ENCODE peak calls at places on chromosomes 16 and 17, in nine cellular contexts. One of them, this sample, is unnamed.

GRCh38 chr17:46061435-46061834 is 62.4 kb downstream of the STH start:
- DNase-seq in cardiac fibroblast: peak; percentile 38
- DNase-seq in endodermal cell: no peak
- DNase-seq in glutamatergic neuron: no peak
- DNase-seq in transverse colon: no peak
- DNase-seq in neural crest cell: no peak
- DNase-seq in fibroblast of lung: peak; percentile 31
- DNase-seq in left ventricle myocardium inferior: no peak
- DNase-seq in progenitor cell of endocrine pancreas: no peak
- DNase-seq in this sample: no peak

GRCh38 chr17:81025756-81026155 is 9.2 kb upstream of the BAIAP2 start:
- DNase-seq in cardiac fibroblast: no peak
- DNase-seq in endodermal cell: no peak
- DNase-seq in glutamatergic neuron: no peak
- DNase-seq in transverse colon: no peak
- DNase-seq in neural crest cell: no peak
- DNase-seq in fibroblast of lung: no peak
- DNase-seq in left ventricle myocardium inferior: no peak
- DNase-seq in progenitor cell of endocrine pancreas: no peak
- DNase-seq in this sample: no peak

GRCh38 chr16:56682703-56683397 is 580 bp downstream of the MT1X start:
- DNase-seq in cardiac fibroblast: no peak
- DNase-seq in endodermal cell: peak; percentile 65
- DNase-seq in glutamatergic neuron: no peak
- DNase-seq in transverse colon: peak; percentile 20
- DNase-seq in neural crest cell: no peak
- DNase-seq in fibroblast of lung: no peak
- DNase-seq in left ventricle myocardium inferior: no peak
- DNase-seq in progenitor cell of endocrine pancreas: no peak
- DNase-seq in this sample: peak; percentile 54

GRCh38 chr16:85398050-85398451 is 215.1 kb upstream of the GSE1 start:
- DNase-seq in cardiac fibroblast: no peak
- DNase-seq in endodermal cell: no peak
- DNase-seq in glutamatergic neuron: no peak
- DNase-seq in transverse colon: no peak
- DNase-seq in neural crest cell: no peak
- DNase-seq in fibroblast of lung: no peak
- DNase-seq in left ventricle myocardium inferior: peak; percentile 2
- DNase-seq in progenitor cell of endocrine pancreas: no peak
- DNase-seq in this sample: no peak

GRCh38 chr16:10578474-10579316 is 1.7 kb downstream of the EMP2 start:
- DNase-seq in cardiac fibroblast: no peak
- DNase-seq in endodermal cell: no peak
- DNase-seq in glutamatergic neuron: no peak
- DNase-seq in transverse colon: peak; percentile 68
- DNase-seq in neural crest cell: no peak
- DNase-seq in fibroblast of lung: no peak
- DNase-seq in left ventricle myocardium inferior: peak; percentile 49
- DNase-seq in progenitor cell of endocrine pancreas: no peak
- DNase-seq in this sample: peak; percentile 79

GRCh38 chr16:51051671-51052070 is 99.4 kb downstream of the SALL1 start:
- DNase-seq in cardiac fibroblast: no peak
- DNase-seq in endodermal cell: no peak
- DNase-seq in glutamatergic neuron: no peak
- DNase-seq in transverse colon: no peak
- DNase-seq in neural crest cell: no peak
- DNase-seq in fibroblast of lung: no peak
- DNase-seq in left ventricle myocardium inferior: no peak
- DNase-seq in progenitor cell of endocrine pancreas: no peak
- DNase-seq in this sample: no peak

GRCh38 chr17:11276486-11276885 is 35.5 kb downstream of the SHISA6 start:
- DNase-seq in cardiac fibroblast: no peak
- DNase-seq in endodermal cell: no peak
- DNase-seq in glutamatergic neuron: no peak
- DNase-seq in transverse colon: no peak
- DNase-seq in neural crest cell: no peak
- DNase-seq in fibroblast of lung: no peak
- DNase-seq in left ventricle myocardium inferior: no peak
- DNase-seq in progenitor cell of endocrine pancreas: no peak
- DNase-seq in this sample: no peak

GRCh38 chr17:1787301-1787902 is 25.5 kb downstream of the SERPINF1 start:
- DNase-seq in cardiac fibroblast: peak; percentile 91
- DNase-seq in endodermal cell: no peak
- DNase-seq in glutamatergic neuron: no peak
- DNase-seq in transverse colon: peak; percentile 78
- DNase-seq in neural crest cell: no peak
- DNase-seq in fibroblast of lung: peak; percentile 93
- DNase-seq in left ventricle myocardium inferior: peak; percentile 46
- DNase-seq in progenitor cell of endocrine pancreas: no peak
- DNase-seq in this sample: peak; percentile 64

GRCh38 chr16:66273644-66274334 is 92.7 kb upstream of the CDH5 start:
- DNase-seq in cardiac fibroblast: peak; percentile 50
- DNase-seq in endodermal cell: peak; percentile 77
- DNase-seq in glutamatergic neuron: no peak
- DNase-seq in transverse colon: no peak
- DNase-seq in neural crest cell: no peak
- DNase-seq in fibroblast of lung: peak; percentile 35
- DNase-seq in left ventricle myocardium inferior: no peak
- DNase-seq in progenitor cell of endocrine pancreas: no peak
- DNase-seq in this sample: no peak

GRCh38 chr17:67487506-67487905 is 110.4 kb downstream of the PITPNC1 start:
- DNase-seq in cardiac fibroblast: peak; percentile 29
- DNase-seq in endodermal cell: peak; percentile 40
- DNase-seq in glutamatergic neuron: no peak
- DNase-seq in transverse colon: no peak
- DNase-seq in neural crest cell: no peak
- DNase-seq in fibroblast of lung: peak; percentile 77
- DNase-seq in left ventricle myocardium inferior: no peak
- DNase-seq in progenitor cell of endocrine pancreas: no peak
- DNase-seq in this sample: no peak

GRCh38 chr17:65668211-65668610 is 106.8 kb upstream of the AXIN2 start:
- DNase-seq in cardiac fibroblast: no peak
- DNase-seq in endodermal cell: no peak
- DNase-seq in glutamatergic neuron: no peak
- DNase-seq in transverse colon: no peak
- DNase-seq in neural crest cell: no peak
- DNase-seq in fibroblast of lung: no peak
- DNase-seq in left ventricle myocardium inferior: no peak
- DNase-seq in progenitor cell of endocrine pancreas: no peak
- DNase-seq in this sample: no peak

GRCh38 chr16:81650982-81651562 is 128.0 kb upstream of the PLCG2 start:
- DNase-seq in cardiac fibroblast: peak; percentile 66
- DNase-seq in endodermal cell: peak; percentile 78
- DNase-seq in glutamatergic neuron: peak; percentile 87
- DNase-seq in transverse colon: peak; percentile 70
- DNase-seq in neural crest cell: no peak
- DNase-seq in fibroblast of lung: peak; percentile 60
- DNase-seq in left ventricle myocardium inferior: peak; percentile 78
- DNase-seq in progenitor cell of endocrine pancreas: no peak
- DNase-seq in this sample: peak; percentile 62

GRCh38 chr16:57734308-57734924 is 1.2 kb upstream of the KATNB1 start:
- DNase-seq in cardiac fibroblast: no peak
- DNase-seq in endodermal cell: no peak
- DNase-seq in glutamatergic neuron: no peak
- DNase-seq in transverse colon: no peak
- DNase-seq in neural crest cell: no peak
- DNase-seq in fibroblast of lung: no peak
- DNase-seq in left ventricle myocardium inferior: no peak
- DNase-seq in progenitor cell of endocrine pancreas: no peak
- DNase-seq in this sample: no peak

GRCh38 chr17:3893003-3893719 is at the start of gene CAMKK1:
- DNase-seq in cardiac fibroblast: peak; percentile 84
- DNase-seq in endodermal cell: peak; percentile 98
- DNase-seq in glutamatergic neuron: peak; percentile 93
- DNase-seq in transverse colon: peak; percentile 94
- DNase-seq in neural crest cell: peak; percentile 76
- DNase-seq in fibroblast of lung: peak; percentile 65
- DNase-seq in left ventricle myocardium inferior: peak; percentile 92
- DNase-seq in progenitor cell of endocrine pancreas: peak; percentile 81
- DNase-seq in this sample: peak; percentile 93

GRCh38 chr16:72999541-73000019 is 48.3 kb downstream of the ZFHX3 start:
- DNase-seq in cardiac fibroblast: no peak
- DNase-seq in endodermal cell: no peak
- DNase-seq in glutamatergic neuron: no peak
- DNase-seq in transverse colon: no peak
- DNase-seq in neural crest cell: no peak
- DNase-seq in fibroblast of lung: no peak
- DNase-seq in left ventricle myocardium inferior: no peak
- DNase-seq in progenitor cell of endocrine pancreas: no peak
- DNase-seq in this sample: no peak

DNA sequence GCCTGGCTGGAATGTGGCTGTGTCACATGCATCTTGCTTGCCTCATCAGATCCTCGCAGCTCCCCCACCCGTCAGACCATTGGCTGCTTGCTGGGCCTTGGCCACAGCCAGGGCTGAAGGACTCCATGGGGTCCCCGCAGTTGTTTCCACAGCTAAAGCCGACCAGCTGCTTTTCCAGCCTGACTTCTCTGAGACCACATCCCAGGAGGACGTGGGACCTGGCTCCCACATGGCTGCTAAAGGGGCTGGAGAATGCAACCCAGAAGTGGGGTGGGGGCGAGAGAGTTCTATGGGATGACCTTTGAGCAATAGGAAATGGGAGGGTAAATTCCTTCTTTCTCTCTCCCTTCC is 193.8 kb downstream of the RAB11FIP4 start:
- DNase-seq in cardiac fibroblast: no peak
- DNase-seq in endodermal cell: no peak
- DNase-seq in glutamatergic neuron: no peak
- DNase-seq in transverse colon: no peak
- DNase-seq in neural crest cell: no peak
- DNase-seq in fibroblast of lung: no peak
- DNase-seq in left ventricle myocardium inferior: no peak
- DNase-seq in progenitor cell of endocrine pancreas: no peak
- DNase-seq in this sample: no peak
- TF ChIP-seq CTCF in cardiac fibroblast: no peak
- TF ChIP-seq CTCF in endodermal cell: no peak
- TF ChIP-seq CTCF in glutamatergic neuron: no peak
- TF ChIP-seq CTCF in transverse colon: no peak
- TF ChIP-seq CTCF in neural crest cell: no peak
- TF ChIP-seq CTCF in fibroblast of lung: no peak
- TF ChIP-seq CTCF in left ventricle myocardium inferior: no peak
- TF ChIP-seq CTCF in progenitor cell of endocrine pancreas: no peak
- TF ChIP-seq CTCF in this sample: no peak

GRCh38 chr16:14004719-14005315 is 66.3 kb upstream of the MRTFB start:
- DNase-seq in cardiac fibroblast: no peak
- DNase-seq in endodermal cell: no peak
- DNase-seq in glutamatergic neuron: no peak
- DNase-seq in transverse colon: no peak
- DNase-seq in neural crest cell: no peak
- DNase-seq in fibroblast of lung: no peak
- DNase-seq in left ventricle myocardium inferior: no peak
- DNase-seq in progenitor cell of endocrine pancreas: no peak
- DNase-seq in this sample: no peak

GRCh38 chr16:14002416-14002815 is 68.7 kb upstream of the MRTFB start:
- DNase-seq in cardiac fibroblast: no peak
- DNase-seq in endodermal cell: no peak
- DNase-seq in glutamatergic neuron: no peak
- DNase-seq in transverse colon: no peak
- DNase-seq in neural crest cell: no peak
- DNase-seq in fibroblast of lung: no peak
- DNase-seq in left ventricle myocardium inferior: no peak
- DNase-seq in progenitor cell of endocrine pancreas: no peak
- DNase-seq in this sample: no peak

GRCh38 chr16:14004031-14004718 is 66.9 kb upstream of the MRTFB start:
- DNase-seq in cardiac fibroblast: no peak
- DNase-seq in endodermal cell: no peak
- DNase-seq in glutamatergic neuron: no peak
- DNase-seq in transverse colon: no peak
- DNase-seq in neural crest cell: no peak
- DNase-seq in fibroblast of lung: no peak
- DNase-seq in left ventricle myocardium inferior: peak; percentile 50
- DNase-seq in progenitor cell of endocrine pancreas: no peak
- DNase-seq in this sample: no peak

GRCh38 chr16:14001521-14001920 is 69.6 kb upstream of the MRTFB start:
- DNase-seq in cardiac fibroblast: no peak
- DNase-seq in endodermal cell: no peak
- DNase-seq in glutamatergic neuron: no peak
- DNase-seq in transverse colon: no peak
- DNase-seq in neural crest cell: no peak
- DNase-seq in fibroblast of lung: no peak
- DNase-seq in left ventricle myocardium inferior: no peak
- DNase-seq in progenitor cell of endocrine pancreas: no peak
- DNase-seq in this sample: no peak

GRCh38 chr16:14003119-14003570 is 68.0 kb upstream of the MRTFB start:
- DNase-seq in cardiac fibroblast: peak; percentile 74
- DNase-seq in endodermal cell: peak; percentile 86
- DNase-seq in glutamatergic neuron: peak; percentile 69
- DNase-seq in transverse colon: peak; percentile 29
- DNase-seq in neural crest cell: peak; percentile 65
- DNase-seq in fibroblast of lung: peak; percentile 48
- DNase-seq in left ventricle myocardium inferior: peak; percentile 61
- DNase-seq in progenitor cell of endocrine pancreas: no peak
- DNase-seq in this sample: peak; percentile 24
- TF ChIP-seq CTCF in cardiac fibroblast: no peak
- TF ChIP-seq CTCF in endodermal cell: peak; percentile 44
- TF ChIP-seq CTCF in glutamatergic neuron: no peak
- TF ChIP-seq CTCF in transverse colon: no peak
- TF ChIP-seq CTCF in neural crest cell: no peak
- TF ChIP-seq CTCF in fibroblast of lung: peak; percentile 18
- TF ChIP-seq CTCF in left ventricle myocardium inferior: peak; percentile 31
- TF ChIP-seq CTCF in progenitor cell of endocrine pancreas: peak; percentile 26
- TF ChIP-seq CTCF in this sample: no peak

GRCh38 chr17:19260958-19261357 is 23.8 kb downstream of the EPN2 start:
- DNase-seq in cardiac fibroblast: no peak
- DNase-seq in endodermal cell: no peak
- DNase-seq in glutamatergic neuron: no peak
- DNase-seq in transverse colon: no peak
- DNase-seq in neural crest cell: no peak
- DNase-seq in fibroblast of lung: no peak
- DNase-seq in left ventricle myocardium inferior: no peak
- DNase-seq in progenitor cell of endocrine pancreas: no peak
- DNase-seq in this sample: no peak
- TF ChIP-seq CTCF in cardiac fibroblast: peak; percentile 15
- TF ChIP-seq CTCF in endodermal cell: peak; percentile 57
- TF ChIP-seq CTCF in glutamatergic neuron: no peak
- TF ChIP-seq CTCF in transverse colon: no peak
- TF ChIP-seq CTCF in neural crest cell: peak; percentile 32
- TF ChIP-seq CTCF in fibroblast of lung: peak; percentile 6
- TF ChIP-seq CTCF in left ventricle myocardium inferior: peak; percentile 37
- TF ChIP-seq CTCF in progenitor cell of endocrine pancreas: no peak
- TF ChIP-seq CTCF in this sample: no peak

DNA sequence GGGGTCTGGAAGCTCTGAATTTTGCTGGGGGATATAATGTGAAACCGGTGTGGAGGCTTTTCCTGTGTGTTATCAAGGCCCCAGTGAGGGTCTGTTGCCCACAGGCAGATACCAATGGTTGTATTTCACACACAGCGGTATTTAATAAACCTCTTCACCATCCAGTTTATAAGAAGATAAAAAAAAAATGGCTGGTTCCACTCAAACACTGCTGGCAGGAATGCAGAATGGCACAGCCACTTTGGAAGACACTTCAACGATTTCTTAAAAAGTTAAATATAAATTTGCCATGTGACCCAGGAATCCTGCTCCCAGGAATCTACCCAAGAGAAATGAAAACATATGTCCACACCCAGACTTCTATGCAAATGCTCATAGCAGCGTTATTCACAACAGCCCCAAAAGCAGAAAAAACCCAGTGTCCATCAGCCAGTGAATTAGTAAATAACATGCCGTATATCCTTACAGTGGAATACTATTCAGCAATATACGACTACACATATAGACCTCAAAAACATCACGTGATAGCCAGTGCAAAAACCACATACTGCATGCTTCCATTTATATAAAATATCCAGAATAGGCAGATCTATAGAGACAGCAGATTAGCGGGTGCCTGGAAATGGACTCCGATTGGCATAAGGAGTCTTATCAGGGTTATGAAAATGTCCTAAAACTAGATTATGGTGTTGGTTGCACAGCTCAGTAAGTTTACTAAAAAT is 38.7 kb downstream of the XYLT1 start:
- DNase-seq in cardiac fibroblast: no peak
- DNase-seq in endodermal cell: no peak
- DNase-seq in glutamatergic neuron: no peak
- DNase-seq in transverse colon: no peak
- DNase-seq in neural crest cell: no peak
- DNase-seq in fibroblast of lung: no peak
- DNase-seq in left ventricle myocardium inferior: no peak
- DNase-seq in progenitor cell of endocrine pancreas: no peak
- DNase-seq in this sample: no peak
- TF ChIP-seq CTCF in cardiac fibroblast: peak; percentile 20
- TF ChIP-seq CTCF in endodermal cell: peak; percentile 64
- TF ChIP-seq CTCF in glutamatergic neuron: peak; percentile 33
- TF ChIP-seq CTCF in transverse colon: no peak
- TF ChIP-seq CTCF in neural crest cell: peak; percentile 23
- TF ChIP-seq CTCF in fibroblast of lung: peak; percentile 10
- TF ChIP-seq CTCF in left ventricle myocardium inferior: no peak
- TF ChIP-seq CTCF in progenitor cell of endocrine pancreas: peak; percentile 16
- TF ChIP-seq CTCF in this sample: no peak

This sample was measured in mucosa of descending colon.